ENCODE peak calls at places on chromosomes 11 and 22, in five cellular contexts. One of them, this sample, is unnamed. For H3K4me1, the result is how much of the 10 kb centered on the place peaks cover.

GRCh38 chr11:117313828-117314768 is 2.0 kb downstream of the BACE1 start:
- DNase-seq in mesendoderm: no peak
- DNase-seq in kidney: no peak
- DNase-seq in IMR-90: no peak
- DNase-seq in neural progenitor cell: no peak
- DNase-seq in this sample: no peak

GRCh38 chr11:118841469-118842222 is 42.0 kb upstream of the CXCR5 start:
- DNase-seq in mesendoderm: no peak
- DNase-seq in kidney: no peak
- DNase-seq in IMR-90: no peak
- DNase-seq in neural progenitor cell: no peak
- DNase-seq in this sample: no peak

GRCh38 chr22:46432164-46433068 is 96.9 kb downstream of the TRMU start:
- DNase-seq in mesendoderm: no peak
- DNase-seq in kidney: peak
- DNase-seq in IMR-90: no peak
- DNase-seq in neural progenitor cell: no peak
- DNase-seq in this sample: no peak

GRCh38 chr11:26227311-26227710 is 104.6 kb upstream of the ANO3 start:
- DNase-seq in mesendoderm: peak
- DNase-seq in kidney: no peak
- DNase-seq in IMR-90: peak
- DNase-seq in neural progenitor cell: peak
- DNase-seq in this sample: peak

GRCh38 chr11:48087974-48088681 is 107.8 kb downstream of the PTPRJ start:
- DNase-seq in mesendoderm: no peak
- DNase-seq in kidney: peak
- DNase-seq in IMR-90: no peak
- DNase-seq in neural progenitor cell: no peak
- DNase-seq in this sample: no peak

GRCh38 chr22:35604671-35605457 is 12.3 kb downstream of the MB start:
- DNase-seq in mesendoderm: peak
- DNase-seq in kidney: peak
- DNase-seq in IMR-90: no peak
- DNase-seq in neural progenitor cell: no peak
- DNase-seq in this sample: no peak

GRCh38 chr11:269146-269890 is 8.9 kb upstream of the NLRP6 start:
- DNase-seq in mesendoderm: no peak
- DNase-seq in kidney: peak
- DNase-seq in IMR-90: no peak
- DNase-seq in neural progenitor cell: no peak
- DNase-seq in this sample: no peak

GRCh38 chr11:59875856-59876519 is 2.6 kb upstream of the OOSP3 start:
- DNase-seq in mesendoderm: no peak
- DNase-seq in kidney: no peak
- DNase-seq in IMR-90: no peak
- DNase-seq in neural progenitor cell: no peak
- DNase-seq in this sample: no peak

GRCh38 chr22:50170453-50171318 is at the start of gene PANX2:
- DNase-seq in mesendoderm: no peak
- DNase-seq in kidney: peak
- DNase-seq in IMR-90: no peak
- DNase-seq in neural progenitor cell: peak
- DNase-seq in this sample: peak

GRCh38 chr11:2302280-2302843 is 549 bp downstream of the TSPAN32 start:
- DNase-seq in mesendoderm: no peak
- DNase-seq in kidney: peak
- DNase-seq in IMR-90: no peak
- DNase-seq in neural progenitor cell: no peak
- DNase-seq in this sample: no peak

GRCh38 chr11:61004037-61004641 is 32.7 kb downstream of the CD6 start:
- DNase-seq in mesendoderm: no peak
- DNase-seq in kidney: peak
- DNase-seq in IMR-90: peak
- DNase-seq in neural progenitor cell: no peak
- DNase-seq in this sample: peak

GRCh38 chr11:67233584-67234190 is 32.6 kb upstream of the GRK2 start:
- DNase-seq in mesendoderm: no peak
- DNase-seq in kidney: no peak
- DNase-seq in IMR-90: no peak
- DNase-seq in neural progenitor cell: no peak
- DNase-seq in this sample: no peak

GRCh38 chr11:85628771-85629341 is 463 bp downstream of the TMEM126B start:
- DNase-seq in mesendoderm: peak
- DNase-seq in kidney: no peak
- DNase-seq in IMR-90: peak
- DNase-seq in neural progenitor cell: peak
- DNase-seq in this sample: no peak

GRCh38 chr11:65111159-65111536 is 524 bp upstream of the TM7SF2 start:
- DNase-seq in mesendoderm: no peak
- DNase-seq in kidney: no peak
- DNase-seq in IMR-90: no peak
- DNase-seq in neural progenitor cell: no peak
- DNase-seq in this sample: no peak

GRCh38 chr11:64765291-64765803 is 5.6 kb upstream of the PYGM start:
- DNase-seq in mesendoderm: no peak
- DNase-seq in kidney: peak
- DNase-seq in IMR-90: no peak
- DNase-seq in neural progenitor cell: peak
- DNase-seq in this sample: no peak

GRCh38 chr11:10319691-10320090 is 14.8 kb downstream of the ADM start:
- DNase-seq in mesendoderm: no peak
- DNase-seq in kidney: no peak
- DNase-seq in IMR-90: no peak
- DNase-seq in neural progenitor cell: no peak
- DNase-seq in this sample: no peak

GRCh38 chr11:12900496-12900895 is 108.6 kb upstream of the RASSF10 start:
- DNase-seq in mesendoderm: no peak
- DNase-seq in kidney: no peak
- DNase-seq in IMR-90: peak
- DNase-seq in neural progenitor cell: no peak
- DNase-seq in this sample: peak

GRCh38 chr11:91952056-91952455 is 272.6 kb upstream of the FAT3 start:
- DNase-seq in mesendoderm: no peak
- DNase-seq in kidney: no peak
- DNase-seq in IMR-90: no peak
- DNase-seq in neural progenitor cell: no peak
- DNase-seq in this sample: no peak

GRCh38 chr11:125141686-125142535 is 22.6 kb upstream of the PKNOX2 start:
- DNase-seq in mesendoderm: peak
- DNase-seq in kidney: no peak
- DNase-seq in IMR-90: peak
- DNase-seq in neural progenitor cell: peak
- DNase-seq in this sample: peak

GRCh38 chr11:13962562-13963168 is at the start of gene SPON1:
- DNase-seq in mesendoderm: peak
- DNase-seq in kidney: peak
- DNase-seq in IMR-90: peak
- DNase-seq in neural progenitor cell: peak
- DNase-seq in this sample: peak

GRCh38 chr11:84648413-84648812 is 978.7 kb downstream of the DLG2 start:
- DNase-seq in mesendoderm: peak
- DNase-seq in kidney: no peak
- DNase-seq in IMR-90: no peak
- DNase-seq in neural progenitor cell: peak
- DNase-seq in this sample: no peak

GRCh38 chr11:7706377-7706776 is at the start of gene OVCH2:
- DNase-seq in mesendoderm: no peak
- DNase-seq in kidney: no peak
- DNase-seq in IMR-90: no peak
- DNase-seq in neural progenitor cell: no peak
- DNase-seq in this sample: no peak

GRCh38 chr22:42296381-42296853 is 26.0 kb upstream of the TCF20 start:
- DNase-seq in mesendoderm: no peak
- DNase-seq in kidney: no peak
- DNase-seq in IMR-90: no peak
- DNase-seq in neural progenitor cell: no peak
- DNase-seq in this sample: no peak

GRCh38 chr11:32391965-32392553 is 43.3 kb downstream of the WT1 start:
- DNase-seq in mesendoderm: no peak
- DNase-seq in kidney: no peak
- DNase-seq in IMR-90: peak
- DNase-seq in neural progenitor cell: no peak
- DNase-seq in this sample: no peak

GRCh38 chr11:8826145-8826786 is 84.7 kb upstream of the AKIP1 start:
- DNase-seq in mesendoderm: peak
- DNase-seq in kidney: peak
- DNase-seq in IMR-90: peak
- DNase-seq in neural progenitor cell: peak
- DNase-seq in this sample: peak

GRCh38 chr22:46826438-46826837 is 64.0 kb downstream of the TBC1D22A start:
- DNase-seq in mesendoderm: no peak
- DNase-seq in kidney: no peak
- DNase-seq in IMR-90: no peak
- DNase-seq in neural progenitor cell: no peak
- DNase-seq in this sample: no peak

GRCh38 chr11:198236-198806 is 5.4 kb downstream of the SCGB1C1 start:
- DNase-seq in mesendoderm: no peak
- DNase-seq in kidney: peak
- DNase-seq in IMR-90: no peak
- DNase-seq in neural progenitor cell: no peak
- DNase-seq in this sample: no peak

DNA sequence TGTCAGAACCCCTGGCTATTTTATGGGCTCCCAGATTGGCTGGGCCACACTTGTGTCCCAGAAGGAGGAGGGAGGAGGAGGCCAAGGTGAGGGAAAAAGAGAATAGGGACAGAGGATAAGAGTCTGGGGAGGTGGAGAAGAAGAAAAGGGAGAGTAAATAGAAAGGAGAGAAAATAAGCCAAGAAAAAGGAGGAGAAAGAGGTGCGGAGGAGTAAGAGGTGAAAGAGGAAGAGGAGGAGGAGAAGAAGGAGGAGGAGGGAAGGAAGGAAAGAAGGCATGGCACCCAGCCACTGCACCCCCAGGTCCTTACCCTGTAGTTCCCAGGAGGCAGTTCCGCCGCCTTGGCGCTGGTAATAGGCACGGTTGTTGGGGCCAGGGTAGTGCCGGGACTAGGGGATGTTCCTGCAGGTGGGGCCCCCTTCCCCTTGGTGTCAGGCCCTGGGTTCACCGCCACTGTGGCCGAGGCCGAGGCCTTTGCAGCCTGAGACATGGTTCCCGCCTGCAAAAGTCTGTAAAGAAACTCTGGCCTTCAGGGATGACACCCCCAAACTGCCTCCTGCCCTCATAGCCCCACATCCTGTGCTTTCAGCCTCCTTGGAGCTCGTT is 1.9 kb downstream of the CRYBB1 start:
- DNase-seq in mesendoderm: no peak
- DNase-seq in kidney: no peak
- DNase-seq in IMR-90: no peak
- DNase-seq in neural progenitor cell: no peak
- DNase-seq in this sample: no peak
- H3K4me1 ChIP-seq in mesendoderm: under half
- H3K4me1 ChIP-seq in kidney: under half
- H3K4me1 ChIP-seq in IMR-90: under half
- H3K4me1 ChIP-seq in neural progenitor cell: under half
- H3K4me1 ChIP-seq in this sample: under half

DNA sequence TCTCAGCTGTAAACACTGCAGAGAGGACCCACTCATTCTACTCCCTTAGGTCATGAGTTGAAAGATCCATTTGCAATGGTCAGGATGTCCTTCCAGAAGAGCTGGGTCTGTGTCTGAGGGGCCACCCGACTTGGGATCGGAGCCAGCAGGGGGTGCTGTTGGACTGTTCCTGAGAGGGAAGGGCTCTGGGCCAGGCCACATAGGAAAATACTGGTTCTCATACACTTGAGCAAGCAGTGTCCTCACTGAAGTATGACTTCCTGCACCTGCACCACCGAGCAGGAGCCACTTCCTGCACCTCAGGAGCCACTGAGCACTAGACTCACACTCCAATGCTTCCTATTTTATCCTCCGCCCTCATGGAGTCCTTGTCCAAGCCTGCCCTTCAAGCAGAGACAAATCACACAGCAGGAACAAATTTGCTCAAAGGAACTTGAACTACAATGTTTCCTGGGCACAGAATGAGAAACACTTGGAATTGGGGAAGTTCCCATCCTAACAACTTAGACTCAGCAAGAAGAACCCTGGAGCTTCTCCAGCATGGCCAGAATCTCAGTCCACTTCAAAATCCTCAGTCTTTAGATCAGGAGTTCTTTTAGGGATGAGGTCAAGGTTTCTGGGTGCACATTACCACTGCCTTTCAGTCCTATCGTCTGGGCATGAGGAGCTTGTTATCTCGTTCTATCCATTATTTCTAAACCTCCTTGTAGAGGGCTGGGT is 36.6 kb upstream of the VPREB1 start:
- DNase-seq in mesendoderm: peak
- DNase-seq in kidney: peak
- DNase-seq in IMR-90: peak
- DNase-seq in neural progenitor cell: peak
- DNase-seq in this sample: peak
- H3K9ac ChIP-seq in mesendoderm: no peak
- H3K9ac ChIP-seq in kidney: no peak
- H3K9ac ChIP-seq in IMR-90: no peak
- H3K9ac ChIP-seq in neural progenitor cell: no peak
- H3K9ac ChIP-seq in this sample: no peak

GRCh38 chr11:41222236-41222635 is 237.2 kb downstream of the LRRC4C start:
- DNase-seq in mesendoderm: no peak
- DNase-seq in kidney: no peak
- DNase-seq in IMR-90: no peak
- DNase-seq in neural progenitor cell: no peak
- DNase-seq in this sample: no peak
- H3K4me3 ChIP-seq in mesendoderm: no peak
- H3K4me3 ChIP-seq in kidney: no peak
- H3K4me3 ChIP-seq in IMR-90: no peak
- H3K4me3 ChIP-seq in neural progenitor cell: no peak
- H3K4me3 ChIP-seq in this sample: no peak

DNA sequence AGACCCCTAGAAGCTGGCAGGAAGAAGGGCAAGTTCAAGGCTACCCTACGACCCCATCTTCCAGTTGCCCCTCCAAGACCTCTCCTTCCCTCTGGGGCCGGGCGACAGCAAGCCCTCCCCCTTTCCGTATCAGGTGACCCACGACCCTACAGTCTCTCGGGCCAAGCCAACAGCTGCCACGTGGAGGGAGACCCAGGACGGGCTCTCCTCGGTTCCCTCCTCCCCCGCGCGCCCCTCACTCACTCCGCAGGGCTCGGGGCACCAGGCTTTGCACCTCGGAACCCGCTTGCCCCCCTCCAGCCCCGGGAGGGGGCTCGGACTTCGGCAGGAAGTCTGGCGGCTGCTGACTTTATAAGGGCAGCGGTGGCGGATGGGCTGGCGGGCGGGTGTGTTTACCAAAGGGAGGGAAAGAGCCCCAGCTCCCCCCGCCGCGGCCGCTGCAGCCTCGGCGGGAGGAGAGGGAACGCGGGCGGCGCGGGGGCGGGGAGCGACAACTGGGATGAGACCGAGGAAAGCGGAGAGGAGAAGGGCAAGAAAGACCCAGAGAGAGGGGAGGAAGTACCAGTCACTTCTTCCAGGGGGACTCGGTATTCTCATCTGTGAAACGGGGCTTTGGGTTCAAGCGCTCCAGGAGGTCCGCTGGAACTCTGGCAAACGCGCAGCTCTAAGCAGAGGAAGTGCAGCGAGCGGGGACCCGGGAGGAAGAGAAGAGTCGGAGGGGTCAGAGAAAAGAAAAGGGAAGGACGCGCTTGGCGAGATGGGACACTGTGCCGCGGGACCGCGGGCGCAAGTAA is 767 bp downstream of the SLC43A1 start:
- DNase-seq in mesendoderm: peak
- DNase-seq in kidney: peak
- DNase-seq in IMR-90: peak
- DNase-seq in neural progenitor cell: peak
- DNase-seq in this sample: peak
- H3K4me1 ChIP-seq in mesendoderm: under half
- H3K4me1 ChIP-seq in kidney: under half
- H3K4me1 ChIP-seq in IMR-90: under half
- H3K4me1 ChIP-seq in neural progenitor cell: under half
- H3K4me1 ChIP-seq in this sample: under half